ENCODE peak calls at places on chromosomes 12 and 14, in seven cellular contexts. C is thyroid gland, V is endothelial cell of umbilical vein, L is PC-3, B is stomach, M is tibial nerve, K is left ventricle myocardium inferior. O is an unnamed sample. For H3K4me1 and H3K36me3, the result is how much of the 10 kb centered on the place peaks cover.

GRCh38 chr12:59763835-59764234 is 168.0 kb downstream of the SLC16A7 start:
- DNase-seq in M (no peak), K (no peak), C (no peak), B (no peak), L (no peak), V (no peak), O (no peak)

GRCh38 chr14:100779691-100780080 is 46.2 kb upstream of the MEG3 start:
- DNase-seq in V (no peak), C (no peak), M (no peak), L (no peak), K (no peak), B (peak), O (no peak)

GRCh38 chr12:110256780-110257431 is 24.1 kb upstream of the ATP2A2 start:
- DNase-seq in C (peak), K (peak), V (no peak), B (peak), L (no peak), M (peak), O (no peak)

GRCh38 chr12:111057726-111058125 is 137.3 kb upstream of the MYL2 start:
- DNase-seq in C (no peak), V (no peak), M (no peak), B (no peak), L (no peak), K (no peak), O (no peak)

GRCh38 chr12:101564912-101565311 is 29.9 kb upstream of the MYBPC1 start:
- DNase-seq in B (no peak), K (no peak), M (no peak), L (no peak), V (no peak), C (no peak), O (peak)

GRCh38 chr12:481422-481821 is 21.7 kb downstream of the B4GALNT3 start:
- DNase-seq in M (no peak), K (peak), V (no peak), C (no peak), B (peak), L (no peak), O (no peak)

GRCh38 chr14:105492051-105492965 is 1.3 kb downstream of the TEDC1 start:
- DNase-seq in B (no peak), L (no peak), K (peak), C (no peak), M (no peak), V (no peak), O (peak)

GRCh38 chr12:11656550-11656949 is 7.1 kb downstream of the ETV6 start:
- DNase-seq in B (no peak), M (no peak), C (no peak), L (no peak), V (no peak), K (no peak), O (no peak)

GRCh38 chr12:54935235-54935951 is 49.2 kb downstream of the TESPA1 start:
- DNase-seq in M (no peak), V (peak), B (no peak), L (peak), K (no peak), C (no peak), O (no peak)

GRCh38 chr14:80940146-80940545 is 1.4 kb downstream of the CEP128 start:
- DNase-seq in B (no peak), C (no peak), M (no peak), L (peak), V (no peak), K (no peak), O (no peak)

GRCh38 chr14:50308363-50308762 is 3.7 kb downstream of the L2HGDH start:
- DNase-seq in K (no peak), V (no peak), B (no peak), L (peak), M (no peak), C (no peak), O (no peak)

GRCh38 chr14:104865631-104866441 is 768 bp downstream of the CEP170B start:
- DNase-seq in L (peak), V (peak), M (peak), K (peak), B (peak), C (peak), O (peak)

GRCh38 chr14:68508581-68508980 is 284.3 kb downstream of the ZFP36L1 start:
- DNase-seq in B (no peak), L (no peak), K (no peak), C (no peak), M (no peak), V (no peak), O (no peak)

GRCh38 chr14:24337824-24338175 is 2.0 kb downstream of the RIPK3 start:
- DNase-seq in B (no peak), M (no peak), L (no peak), C (peak), K (no peak), V (no peak), O (no peak)

GRCh38 chr12:104933128-104933527 is 25.0 kb downstream of the SLC41A2 start:
- DNase-seq in K (no peak), B (no peak), V (no peak), L (no peak), C (no peak), M (no peak), O (no peak)

GRCh38 chr14:49464885-49465284 is 121.3 kb downstream of the RPS29 start:
- DNase-seq in M (no peak), V (no peak), C (no peak), K (no peak), B (no peak), L (peak), O (no peak)

GRCh38 chr12:7439579-7440505 is 4.1 kb downstream of the CD163L1 start:
- DNase-seq in C (no peak), M (no peak), L (no peak), V (peak), K (no peak), B (no peak), O (peak)

GRCh38 chr12:68521321-68521839 is 89.3 kb upstream of the RAP1B start:
- DNase-seq in M (no peak), L (peak), K (no peak), B (no peak), V (peak), C (no peak), O (no peak)

GRCh38 chr12:89525002-89525823 is 617 bp upstream of the GALNT4 start:
- DNase-seq in C (peak), B (peak), V (peak), M (no peak), K (peak), L (peak), O (peak)

GRCh38 chr12:113325938-113326337 is 9.0 kb downstream of the SLC8B1 start:
- DNase-seq in B (no peak), V (no peak), M (no peak), K (peak), L (no peak), C (no peak), O (peak)

GRCh38 chr14:106094654-106095189 is 568.3 kb downstream of the TMEM121 start:
- DNase-seq in L (no peak), K (no peak), C (peak), B (peak), V (no peak), M (no peak), O (no peak)

GRCh38 chr12:67782573-67782972 is 134.0 kb downstream of the DYRK2 start:
- DNase-seq in M (no peak), B (no peak), V (no peak), L (no peak), C (no peak), K (no peak), O (no peak)

GRCh38 chr14:24240110-24240918 is 2.1 kb downstream of the TINF2 start:
- DNase-seq in V (no peak), C (no peak), M (no peak), B (no peak), L (no peak), K (no peak), O (peak)

GRCh38 chr12:63150255-63151060 is 543 bp downstream of the AVPR1A start:
- DNase-seq in K (peak), V (no peak), M (no peak), C (peak), B (no peak), L (no peak), O (peak)

GRCh38 chr14:99910337-99911268 is 117.4 kb downstream of the EML1 start:
- DNase-seq in C (no peak), B (no peak), V (no peak), L (peak), K (no peak), M (no peak), O (no peak)

GRCh38 chr12:52907092-52907810 is 2.4 kb upstream of the KRT8 start:
- DNase-seq in B (peak), L (peak), M (no peak), C (peak), K (peak), V (peak), O (peak)

GRCh38 chr14:89787525-89787924 is 167.0 kb downstream of the EFCAB11 start:
- DNase-seq in K (no peak), B (no peak), L (peak), M (no peak), V (no peak), C (no peak), O (no peak)

GRCh38 chr12:96431067-96431466 is 30.8 kb upstream of the CDK17 start:
- DNase-seq in L (no peak), K (no peak), M (no peak), B (no peak), V (no peak), C (no peak), O (no peak)

GRCh38 chr12:121239704-121240420 is 29.9 kb downstream of the P2RX4 start:
- DNase-seq in L (no peak), B (no peak), C (no peak), V (no peak), M (no peak), K (no peak), O (no peak)
- H3K4me3 ChIP-seq in L (no peak), B (peak), C (no peak), V (no peak), M (no peak), K (peak), O (no peak)

GRCh38 chr12:47004634-47005033 is 74.8 kb upstream of the PCED1B start:
- DNase-seq in B (no peak), L (no peak), C (no peak), V (no peak), K (no peak), M (no peak), O (no peak)

DNA sequence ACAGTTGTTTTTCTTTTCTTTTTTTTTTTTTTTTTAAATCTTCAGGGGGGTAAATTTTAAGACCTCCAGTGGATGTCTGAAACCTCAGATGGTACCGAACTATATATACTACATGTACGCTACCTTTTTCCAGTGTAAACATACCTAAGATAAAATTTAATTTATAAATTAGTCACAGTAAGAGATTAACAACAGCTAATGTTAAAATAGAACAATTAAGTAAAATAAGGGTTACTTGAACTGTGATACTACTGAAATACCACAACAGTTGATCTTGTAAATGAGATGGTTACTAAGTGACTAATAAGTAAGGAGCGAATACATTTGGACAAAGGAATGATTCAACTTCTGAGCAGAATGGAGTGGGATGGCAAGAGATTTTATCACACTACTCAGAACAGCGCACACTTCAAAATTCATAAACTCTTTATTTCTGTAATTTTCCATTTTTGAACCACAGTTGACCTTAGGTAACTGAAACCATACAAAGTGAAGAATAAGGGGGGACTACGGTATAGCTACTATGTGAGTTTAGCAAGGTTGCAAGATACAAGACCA is 80.5 kb upstream of the PCED1B start:
- DNase-seq in L (peak), B (no peak), M (no peak), C (no peak), K (no peak), V (peak), O (no peak)
- H3K4me1 ChIP-seq in L (under half), B (under half), M (under half), C (under half), K (under half), V (under half), O (under half)

DNA sequence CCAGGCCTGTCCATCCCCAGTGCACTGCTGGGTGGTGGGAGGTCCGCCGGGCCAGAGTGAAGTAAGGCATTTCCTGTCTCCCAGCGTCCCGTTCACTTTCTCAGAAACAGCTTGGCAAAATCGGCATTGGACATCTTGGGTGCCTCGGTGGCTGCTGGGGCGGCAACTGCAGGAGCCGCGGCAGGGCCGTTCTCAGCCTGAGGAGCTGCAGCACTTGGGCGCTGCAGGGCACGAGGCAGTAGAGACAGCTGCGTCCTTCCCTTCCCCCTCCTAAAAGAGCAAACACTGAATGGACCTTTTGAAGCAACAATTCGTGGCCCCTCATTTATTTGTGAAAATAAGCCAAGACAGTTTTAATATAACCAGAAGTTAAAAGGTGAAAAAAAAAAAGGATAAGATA is 8.3 kb downstream of the FICD start:
- DNase-seq in L (no peak), M (no peak), B (no peak), C (no peak), K (no peak), V (no peak), O (no peak)
- H3K36me3 ChIP-seq in L (half or more), M (half or more), B (half or more), C (half or more), K (half or more), V (half or more), O (under half)

GRCh38 chr14:73718742-73719251 is 4.6 kb upstream of the PNMA1 start:
- DNase-seq in V (no peak), K (no peak), C (no peak), B (no peak), M (no peak), L (no peak), O (no peak)
- H3K4me3 ChIP-seq in V (no peak), K (peak), C (no peak), B (peak), M (peak), L (no peak), O (no peak)

GRCh38 chr14:61381589-61381988 is 60.2 kb downstream of the PRKCH start:
- DNase-seq in M (no peak), C (peak), B (no peak), L (no peak), K (no peak), V (no peak), O (no peak)
- H3K4me1 ChIP-seq in M (under half), C (under half), B (under half), L (under half), K (under half), V (under half), O (under half)

DNA sequence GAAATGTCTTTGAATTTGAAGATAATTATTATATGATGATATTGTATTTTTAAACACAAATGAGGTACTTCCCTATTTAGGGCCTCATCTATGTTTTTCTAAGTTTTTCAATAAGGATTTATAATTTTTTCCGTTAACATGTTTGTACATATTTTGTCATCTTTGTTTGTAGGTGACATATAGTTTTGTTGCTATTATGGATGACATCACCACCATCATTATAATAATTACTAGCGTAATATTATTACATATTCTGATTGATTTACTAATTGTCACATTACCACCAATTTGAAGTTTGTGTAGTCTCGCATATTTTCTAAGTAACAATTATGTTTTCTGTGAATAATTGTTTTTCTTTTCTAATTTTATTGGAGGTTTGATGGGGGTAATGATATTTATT is 147.2 kb upstream of the DAAM1 start:
- DNase-seq in L (no peak), K (no peak), C (no peak), B (no peak), M (no peak), V (no peak), O (no peak)
- H3K36me3 ChIP-seq in L (under half), K (under half), C (under half), B (under half), M (under half), V (under half), O (under half)

GRCh38 chr14:63730659-63731058 is 2.8 kb upstream of the SGPP1 start:
- DNase-seq in C (no peak), M (no peak), B (no peak), V (no peak), L (no peak), K (no peak), O (no peak)

GRCh38 chr14:63727231-63727735 is 582 bp downstream of the SGPP1 start:
- DNase-seq in M (no peak), C (peak), K (peak), B (peak), L (peak), V (peak), O (peak)

GRCh38 chr14:63727736-63728728 is at the start of gene SGPP1:
- DNase-seq in M (peak), K (peak), B (peak), L (peak), C (peak), V (peak), O (peak)

GRCh38 chr14:63726499-63726898 is 1.4 kb downstream of the SGPP1 start:
- DNase-seq in V (peak), K (no peak), L (peak), B (no peak), C (no peak), M (no peak), O (no peak)

DNA sequence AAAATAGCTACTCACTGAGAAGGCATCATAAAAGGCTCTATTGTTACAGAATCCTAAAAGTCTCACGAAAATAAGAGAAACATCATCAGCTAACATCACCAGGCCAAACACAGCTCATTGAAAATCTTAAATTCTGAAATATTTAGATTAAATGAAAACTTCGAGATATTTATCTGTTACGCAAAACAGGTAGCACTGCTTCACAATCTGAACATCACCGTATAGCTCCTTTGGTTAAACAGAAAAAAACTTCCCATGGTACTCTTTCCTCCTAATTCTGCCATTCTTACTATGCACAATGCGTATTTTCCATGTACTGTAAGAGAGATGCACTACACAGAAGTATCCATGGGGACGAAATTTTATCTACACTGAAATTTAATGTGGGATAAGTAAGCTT is 2.1 kb downstream of the SGPP1 start:
- DNase-seq in B (no peak), C (no peak), M (no peak), K (no peak), L (no peak), V (peak), O (no peak)
- H3K4me3 ChIP-seq in B (peak), C (peak), M (no peak), K (peak), L (peak), V (peak), O (no peak)

O was measured in mucosa of descending colon.